ENCODE peak calls at places on chromosomes 4 and X, in five cellular contexts. N, M, Y, X and F are unnamed samples.

GRCh38 chr4:114373508-114373907 is 225.1 kb upstream of the UGT8 start:
- DNase-seq in M (no peak), Y (no peak), X (no peak), N (no peak), F (no peak)

GRCh38 chrX:97547873-97548578 is 664.3 kb downstream of the RPA4 start:
- DNase-seq in Y (no peak), X (no peak), N (no peak), M (peak; percentile 2), F (no peak)

GRCh38 chr4:1503583-1504471 is 97.6 kb upstream of the NKX1-1 start:
- DNase-seq in X (peak; percentile 11), M (no peak), N (peak; percentile 31), Y (no peak), F (no peak)

GRCh38 chr4:180799798-180800197 is 1443.4 kb upstream of the TENM3 start:
- DNase-seq in M (no peak), X (no peak), Y (no peak), N (no peak), F (no peak)

GRCh38 chrX:44071070-44071645 is 98.0 kb upstream of the NDP start:
- DNase-seq in N (no peak), M (no peak), X (no peak), Y (no peak), F (no peak)

GRCh38 chr4:85005865-85006377 is 39.4 kb upstream of the WDFY3 start:
- DNase-seq in Y (no peak), N (no peak), X (no peak), M (no peak), F (no peak)

GRCh38 chr4:174516794-174517193 is 5.5 kb downstream of the HPGD start:
- DNase-seq in X (no peak), Y (no peak), N (no peak), M (no peak), F (no peak)

GRCh38 chrX:153739754-153740486 is 15.3 kb downstream of the ABCD1 start:
- DNase-seq in X (no peak), N (no peak), Y (no peak), M (no peak), F (no peak)

GRCh38 chrX:68988865-68989264 is 160.0 kb downstream of the EFNB1 start:
- DNase-seq in M (no peak), Y (no peak), N (no peak), X (no peak), F (peak; percentile 1)

GRCh38 chr4:7254736-7255487 is 62.6 kb downstream of the SORCS2 start:
- DNase-seq in X (no peak), Y (peak; percentile 54), M (no peak), N (no peak), F (no peak)

GRCh38 chr4:6104541-6105130 is 86.4 kb upstream of the C4orf50 start:
- DNase-seq in N (no peak), X (no peak), M (no peak), Y (no peak), F (no peak)

GRCh38 chr4:147312376-147313046 is 168.4 kb upstream of the EDNRA start:
- DNase-seq in N (no peak), Y (no peak), X (no peak), M (no peak), F (peak; percentile 27)

GRCh38 chr4:111639876-111640275 is 505.4 kb upstream of the FAM241A start:
- DNase-seq in M (no peak), X (no peak), Y (no peak), N (no peak), F (no peak)

GRCh38 chr4:134773497-134774000 is 572.0 kb upstream of the PABPC4L start:
- DNase-seq in M (no peak), Y (no peak), N (no peak), X (no peak), F (no peak)

GRCh38 chr4:113730467-113731216 is 30.9 kb downstream of the CAMK2D start:
- DNase-seq in X (no peak), Y (no peak), M (no peak), N (no peak), F (no peak)

GRCh38 chr4:67871867-67872266 is 11.9 kb downstream of the TMPRSS11D start:
- DNase-seq in M (peak; percentile 37), X (no peak), N (no peak), Y (no peak), F (peak; percentile 38)

GRCh38 chr4:1061372-1061700 is 49.9 kb downstream of the FGFRL1 start:
- DNase-seq in Y (no peak), N (no peak), X (no peak), M (no peak), F (no peak)

GRCh38 chrX:103310592-103311400 is at the start of gene BEX2:
- DNase-seq in N (peak; percentile 85), Y (no peak), X (peak; percentile 89), M (peak; percentile 40), F (peak; percentile 90)

GRCh38 chr4:3729188-3729884 is 36.8 kb upstream of the ADRA2C start:
- DNase-seq in Y (no peak), X (no peak), N (no peak), M (no peak), F (no peak)

GRCh38 chr4:189117426-189117825 is 823.2 kb upstream of the FRG1 start:
- DNase-seq in Y (no peak), N (no peak), X (peak; percentile 26), M (no peak), F (no peak)

GRCh38 chr4:92634891-92635290 is 331.1 kb downstream of the GRID2 start:
- DNase-seq in Y (no peak), X (no peak), N (no peak), M (no peak), F (no peak)
- TF ChIP-seq SP1 in Y (no peak), X (no peak), N (no peak), M (no peak), F (no peak)

GRCh38 chrX:70087857-70088256 is 25.6 kb downstream of the OTUD6A start:
- DNase-seq in M (no peak), Y (no peak), X (no peak), N (no peak), F (no peak)

GRCh38 chrX:70088791-70089190 is 26.5 kb downstream of the OTUD6A start:
- DNase-seq in M (no peak), Y (no peak), N (no peak), X (no peak), F (no peak)

GRCh38 chrX:70084592-70084991 is 22.3 kb downstream of the OTUD6A start:
- DNase-seq in Y (no peak), M (no peak), N (no peak), X (no peak), F (no peak)

GRCh38 chrX:70089575-70090297 is 27.5 kb downstream of the OTUD6A start:
- DNase-seq in X (no peak), Y (no peak), M (no peak), N (no peak), F (no peak)

GRCh38 chrX:70088281-70088680 is 26.0 kb downstream of the OTUD6A start:
- DNase-seq in N (no peak), X (no peak), Y (no peak), M (no peak), F (no peak)
- TF ChIP-seq SP1 in N (no peak), X (no peak), Y (no peak), M (no peak), F (no peak)

GRCh38 chr4:31356839-31357238 is 636.7 kb downstream of the PCDH7 start:
- DNase-seq in Y (no peak), X (no peak), M (no peak), N (no peak), F (no peak)

GRCh38 chr4:31366041-31366440 is 645.9 kb downstream of the PCDH7 start:
- DNase-seq in Y (no peak), N (no peak), M (no peak), X (no peak), F (no peak)

GRCh38 chr4:31360786-31361185 is 640.6 kb downstream of the PCDH7 start:
- DNase-seq in M (no peak), X (no peak), Y (no peak), N (no peak), F (no peak)

GRCh38 chr4:31365006-31365690 is 645.0 kb downstream of the PCDH7 start:
- DNase-seq in Y (no peak), N (no peak), X (no peak), M (no peak), F (no peak)

GRCh38 chr4:31362756-31363155 is 642.6 kb downstream of the PCDH7 start:
- DNase-seq in Y (no peak), X (no peak), N (no peak), M (no peak), F (no peak)
- TF ChIP-seq SP1 in Y (no peak), X (no peak), N (no peak), M (no peak), F (no peak)

GRCh38 chr4:123399638-123400358 is 3.2 kb downstream of the SPRY1 start:
- DNase-seq in N (no peak), M (no peak), Y (no peak), X (no peak), F (no peak)

GRCh38 chr4:123397276-123398150 is 918 bp downstream of the SPRY1 start:
- DNase-seq in M (peak; percentile 47), Y (no peak), X (peak; percentile 66), N (peak; percentile 80), F (peak; percentile 55)

GRCh38 chr4:123396294-123397275 is at the start of gene SPRY1:
- DNase-seq in M (peak; percentile 89), Y (peak; percentile 66), X (peak; percentile 88), N (peak; percentile 85), F (peak; percentile 77)

GRCh38 chr4:123398151-123398802 is 1.7 kb downstream of the SPRY1 start:
- DNase-seq in M (peak; percentile 22), Y (no peak), X (peak; percentile 75), N (peak; percentile 80), F (peak; percentile 68)

GRCh38 chr4:123398803-123399637 is 2.4 kb downstream of the SPRY1 start:
- DNase-seq in Y (no peak), N (no peak), X (peak; percentile 45), M (peak; percentile 12), F (peak; percentile 27)
- TF ChIP-seq SP1 in Y (no peak), N (no peak), X (no peak), M (no peak), F (no peak)

GRCh38 chr4:77473509-77473908 is 132.1 kb upstream of the CXCL13 start:
- DNase-seq in N (no peak), X (peak; percentile 16), Y (no peak), M (peak; percentile 39), F (peak; percentile 54)
- TF ChIP-seq SP1 in N (no peak), X (no peak), Y (no peak), M (no peak), F (no peak)

GRCh38 chr4:8369426-8370105 is 71.0 kb downstream of the ACOX3 start:
- DNase-seq in M (no peak), N (no peak), X (no peak), Y (no peak), F (no peak)
- TF ChIP-seq SP1 in M (no peak), N (no peak), X (no peak), Y (no peak), F (no peak)

DNA sequence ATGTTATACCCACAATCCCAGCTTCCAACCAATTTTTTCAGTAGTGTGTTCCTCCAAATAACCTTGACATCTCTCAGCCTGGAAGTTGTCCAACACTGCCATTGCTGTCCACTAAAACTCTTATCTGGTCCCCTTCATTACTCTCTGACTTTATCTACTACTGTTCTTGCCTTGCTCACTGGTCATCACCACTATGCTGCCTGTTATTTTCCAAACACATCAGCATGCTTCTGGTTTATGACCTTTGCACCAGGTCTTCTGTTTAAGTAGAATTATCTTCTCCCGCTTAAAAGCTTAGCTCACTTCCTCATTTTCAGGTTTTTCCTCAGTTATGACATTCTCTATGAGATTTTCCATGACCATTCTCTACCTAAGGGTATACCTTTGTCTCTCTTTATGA is 5.5 kb downstream of the ELMOD2 start:
- DNase-seq in Y (no peak), M (no peak), N (no peak), X (no peak), F (no peak)
- TF ChIP-seq SP1 in Y (no peak), M (no peak), N (no peak), X (no peak), F (no peak)